ENCODE peak calls at places on chromosomes 7 and 10, in four cellular contexts. One of them, this sample, is unnamed.

GRCh38 chr7:148763622-148764021 is 64.9 kb downstream of the CUL1 start:
- DNase-seq in H1: no peak
- DNase-seq in K562: no peak
- DNase-seq in GM12878: no peak
- DNase-seq in this sample: no peak

GRCh38 chr7:24830440-24831050 is 73.3 kb upstream of the GSDME start:
- DNase-seq in K562: no peak
- DNase-seq in H1: no peak
- DNase-seq in GM12878: no peak
- DNase-seq in this sample: no peak

GRCh38 chr10:112985701-112986510 is 35.9 kb downstream of the TCF7L2 start:
- DNase-seq in H1: no peak
- DNase-seq in GM12878: peak
- DNase-seq in K562: no peak
- DNase-seq in this sample: no peak

GRCh38 chr10:124494050-124494807 is 32.6 kb downstream of the LHPP start:
- DNase-seq in GM12878: no peak
- DNase-seq in H1: no peak
- DNase-seq in K562: no peak
- DNase-seq in this sample: no peak

GRCh38 chr7:94509264-94509878 is at the start of gene CASD1:
- DNase-seq in K562: no peak
- DNase-seq in GM12878: no peak
- DNase-seq in H1: peak
- DNase-seq in this sample: peak

GRCh38 chr10:90930971-90931841 is 10.3 kb upstream of the ANKRD1 start:
- DNase-seq in K562: no peak
- DNase-seq in GM12878: no peak
- DNase-seq in H1: peak
- DNase-seq in this sample: peak

GRCh38 chr10:132193907-132194552 is 7.3 kb downstream of the DPYSL4 start:
- DNase-seq in K562: peak
- DNase-seq in H1: no peak
- DNase-seq in GM12878: no peak
- DNase-seq in this sample: peak

GRCh38 chr10:27355918-27356573 is 115.4 kb upstream of the ACBD5 start:
- DNase-seq in GM12878: no peak
- DNase-seq in H1: no peak
- DNase-seq in K562: no peak
- DNase-seq in this sample: no peak

GRCh38 chr10:86958109-86958830 is at the start of gene SNCG:
- DNase-seq in K562: peak
- DNase-seq in H1: no peak
- DNase-seq in GM12878: no peak
- DNase-seq in this sample: no peak

GRCh38 chr7:37289781-37290180 is 158.9 kb downstream of the ELMO1 start:
- DNase-seq in H1: no peak
- DNase-seq in K562: no peak
- DNase-seq in GM12878: no peak
- DNase-seq in this sample: no peak

GRCh38 chr10:14750900-14751575 is 23.7 kb downstream of the FAM107B start:
- DNase-seq in GM12878: no peak
- DNase-seq in K562: no peak
- DNase-seq in H1: no peak
- DNase-seq in this sample: no peak

GRCh38 chr7:100676501-100677306 is 3.2 kb downstream of the GNB2 start:
- DNase-seq in H1: no peak
- DNase-seq in GM12878: no peak
- DNase-seq in K562: no peak
- DNase-seq in this sample: no peak

GRCh38 chr10:89274928-89275327 is 23.4 kb upstream of the LIPA start:
- DNase-seq in GM12878: no peak
- DNase-seq in K562: no peak
- DNase-seq in H1: no peak
- DNase-seq in this sample: no peak

GRCh38 chr7:135160098-135160857 is 10.2 kb downstream of the CYREN start:
- DNase-seq in K562: peak
- DNase-seq in H1: no peak
- DNase-seq in GM12878: no peak
- DNase-seq in this sample: no peak

GRCh38 chr10:23238015-23238414 is 45.9 kb downstream of the PTF1A start:
- DNase-seq in K562: no peak
- DNase-seq in GM12878: no peak
- DNase-seq in H1: no peak
- DNase-seq in this sample: peak

GRCh38 chr10:15325243-15326002 is 45.7 kb downstream of the FAM171A1 start:
- DNase-seq in GM12878: no peak
- DNase-seq in H1: no peak
- DNase-seq in K562: peak
- DNase-seq in this sample: no peak

GRCh38 chr10:33216661-33217427 is 117.6 kb downstream of the NRP1 start:
- DNase-seq in GM12878: no peak
- DNase-seq in H1: no peak
- DNase-seq in K562: no peak
- DNase-seq in this sample: peak

GRCh38 chr10:88949051-88949450 is 3.5 kb downstream of the ACTA2 start:
- DNase-seq in H1: no peak
- DNase-seq in GM12878: no peak
- DNase-seq in K562: no peak
- DNase-seq in this sample: no peak

GRCh38 chr10:133204226-133205015 is 25.6 kb upstream of the UTF1 start:
- DNase-seq in H1: no peak
- DNase-seq in K562: no peak
- DNase-seq in GM12878: no peak
- DNase-seq in this sample: no peak

GRCh38 chr7:31748084-31748483 is 61.1 kb downstream of the PPP1R17 start:
- DNase-seq in H1: no peak
- DNase-seq in K562: no peak
- DNase-seq in GM12878: no peak
- DNase-seq in this sample: no peak

GRCh38 chr10:91043173-91043910 is 122.5 kb upstream of the ANKRD1 start:
- DNase-seq in H1: no peak
- DNase-seq in GM12878: peak
- DNase-seq in K562: peak
- DNase-seq in this sample: peak

GRCh38 chr7:148733496-148733895 is 34.8 kb downstream of the CUL1 start:
- DNase-seq in H1: no peak
- DNase-seq in GM12878: no peak
- DNase-seq in K562: no peak
- DNase-seq in this sample: no peak

GRCh38 chr7:159167139-159167538 is 22.5 kb upstream of the VIPR2 start:
- DNase-seq in H1: no peak
- DNase-seq in GM12878: no peak
- DNase-seq in K562: no peak
- DNase-seq in this sample: no peak

GRCh38 chr7:40356871-40357676 is 222.3 kb downstream of the SUGCT start:
- DNase-seq in GM12878: no peak
- DNase-seq in H1: no peak
- DNase-seq in K562: no peak
- DNase-seq in this sample: no peak

GRCh38 chr7:102912742-102913141 is at the start of gene LRRC17:
- DNase-seq in GM12878: no peak
- DNase-seq in H1: no peak
- DNase-seq in K562: no peak
- DNase-seq in this sample: no peak
- TF ChIP-seq EP300 in GM12878: no peak
- TF ChIP-seq EP300 in H1: no peak
- TF ChIP-seq EP300 in K562: no peak
- TF ChIP-seq EP300 in this sample: no peak

GRCh38 chr7:51081270-51081890 is 235.2 kb downstream of the COBL start:
- DNase-seq in GM12878: no peak
- DNase-seq in K562: no peak
- DNase-seq in H1: no peak
- DNase-seq in this sample: no peak

GRCh38 chr7:51079494-51079893 is 237.1 kb downstream of the COBL start:
- DNase-seq in K562: no peak
- DNase-seq in H1: no peak
- DNase-seq in GM12878: no peak
- DNase-seq in this sample: no peak

GRCh38 chr7:51078653-51079052 is 238.0 kb downstream of the COBL start:
- DNase-seq in H1: no peak
- DNase-seq in K562: no peak
- DNase-seq in GM12878: no peak
- DNase-seq in this sample: no peak

GRCh38 chr7:51082096-51082840 is 234.3 kb downstream of the COBL start:
- DNase-seq in H1: no peak
- DNase-seq in GM12878: no peak
- DNase-seq in K562: no peak
- DNase-seq in this sample: no peak

GRCh38 chr7:51080622-51081269 is 235.9 kb downstream of the COBL start:
- DNase-seq in H1: peak
- DNase-seq in GM12878: no peak
- DNase-seq in K562: no peak
- DNase-seq in this sample: no peak
- TF ChIP-seq ZNF274 in H1: no peak
- TF ChIP-seq ZNF274 in GM12878: no peak
- TF ChIP-seq ZNF274 in K562: no peak
- TF ChIP-seq ZNF274 in this sample: no peak

DNA sequence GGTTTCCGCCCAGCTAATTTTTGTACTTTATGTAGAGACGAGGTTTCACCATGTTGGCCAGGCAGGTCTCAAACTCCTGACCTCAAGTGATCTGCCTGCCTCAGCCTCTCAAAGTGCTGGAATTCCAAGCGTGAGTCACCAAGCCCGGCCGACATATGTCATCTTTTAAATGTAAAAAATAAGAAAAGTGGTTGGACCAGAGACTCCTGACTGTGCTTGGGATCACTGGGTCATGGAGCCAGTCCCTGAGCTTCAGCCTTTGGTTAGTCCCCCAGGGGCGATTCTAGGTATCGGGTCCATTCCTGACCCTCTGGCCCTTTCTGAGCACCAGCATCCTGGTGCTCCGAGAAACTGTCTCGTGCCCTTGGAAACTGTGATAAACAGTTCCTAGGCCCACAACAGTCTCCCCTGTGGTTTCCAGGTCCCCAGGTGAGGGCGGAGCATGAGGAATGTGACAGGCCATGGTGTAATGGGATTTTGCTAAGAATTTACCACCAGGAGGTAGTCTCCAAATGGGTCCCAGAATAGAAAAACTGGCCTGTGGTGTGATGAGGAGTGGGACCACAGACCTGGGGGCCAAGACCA is 32.8 kb downstream of the UBTD1 start:
- DNase-seq in K562: no peak
- DNase-seq in H1: no peak
- DNase-seq in GM12878: no peak
- DNase-seq in this sample: no peak
- TF ChIP-seq SRF in K562: no peak
- TF ChIP-seq SRF in H1: no peak
- TF ChIP-seq SRF in GM12878: no peak
- TF ChIP-seq SRF in this sample: no peak

DNA sequence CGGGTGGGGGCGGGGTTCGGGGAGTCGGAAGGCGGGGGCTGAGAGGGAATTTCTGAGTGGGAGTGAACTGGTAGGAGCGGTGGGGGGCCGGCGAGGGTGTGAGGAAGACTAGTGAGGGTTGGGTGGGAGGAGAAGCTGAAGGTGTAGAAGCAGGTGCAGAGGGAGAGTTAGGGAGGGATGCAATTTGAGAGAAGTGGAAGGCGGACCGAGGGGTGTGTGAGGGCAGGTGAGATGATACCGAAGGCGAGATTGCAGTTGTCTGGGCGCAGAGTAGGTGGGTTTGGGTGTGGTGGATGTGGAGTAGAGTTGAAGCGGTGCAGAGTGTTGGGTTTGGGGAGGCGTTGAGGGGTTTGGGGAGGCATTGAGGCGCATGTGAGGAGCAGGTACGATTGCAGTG is 643 bp downstream of the KAT6B start:
- DNase-seq in H1: no peak
- DNase-seq in GM12878: no peak
- DNase-seq in K562: no peak
- DNase-seq in this sample: no peak
- TF ChIP-seq EP300 in H1: no peak
- TF ChIP-seq EP300 in GM12878: no peak
- TF ChIP-seq EP300 in K562: no peak
- TF ChIP-seq EP300 in this sample: no peak

GRCh38 chr7:71055504-71055903 is 76.4 kb upstream of the GALNT17 start:
- DNase-seq in K562: no peak
- DNase-seq in GM12878: no peak
- DNase-seq in H1: no peak
- DNase-seq in this sample: no peak
- TF ChIP-seq ZNF274 in K562: no peak
- TF ChIP-seq ZNF274 in GM12878: no peak
- TF ChIP-seq ZNF274 in H1: no peak
- TF ChIP-seq ZNF274 in this sample: no peak